ENCODE peak calls at places on chromosome 21, in nine cellular contexts. T is sigmoid colon, U is GM06990, S is GM12878, Z is mucosa of descending colon, O is IMR-90, G is OCI-LY7, A is ovary, E is bronchial epithelial cell. B is an unnamed sample.

GRCh38 chr21:41605934-41606285 is 98.0 kb upstream of the TMPRSS2 start:
- DNase-seq in Z (no peak), U (no peak), O (no peak), E (no peak), T (peak; percentile 37), G (no peak), S (no peak), A (no peak), B (no peak)

GRCh38 chr21:44517175-44517899 is 22.7 kb downstream of the KRTAP10-1 start:
- DNase-seq in S (peak; percentile 13), Z (no peak), O (peak; percentile 29), T (no peak), U (no peak), E (no peak), A (no peak), G (peak; percentile 61), B (peak; percentile 20)

GRCh38 chr21:36323032-36323431 is 3.0 kb downstream of the MORC3 start:
- DNase-seq in A (no peak), E (peak; percentile 57), G (no peak), T (no peak), S (no peak), U (no peak), Z (no peak), O (peak; percentile 20), B (no peak)

GRCh38 chr21:46517361-46517760 is 58.7 kb downstream of the DIP2A start:
- DNase-seq in O (no peak), A (no peak), G (no peak), Z (no peak), S (no peak), T (no peak), U (no peak), E (no peak), B (no peak)

GRCh38 chr21:14675774-14676530 is 129.8 kb upstream of the SAMSN1 start:
- DNase-seq in E (no peak), G (peak; percentile 90), A (no peak), T (no peak), S (peak; percentile 48), O (no peak), Z (peak; percentile 35), U (peak; percentile 61), B (no peak)

GRCh38 chr21:45983981-45984551 is 2.5 kb downstream of the COL6A1 start:
- DNase-seq in G (no peak), O (no peak), T (peak; percentile 92), A (peak; percentile 72), E (no peak), Z (peak; percentile 26), U (no peak), S (no peak), B (peak; percentile 77)

GRCh38 chr21:45818904-45819285 is 162.7 kb upstream of the COL6A1 start:
- DNase-seq in G (no peak), E (peak; percentile 17), O (peak; percentile 84), U (peak; percentile 49), S (peak; percentile 21), Z (no peak), A (no peak), T (peak; percentile 57), B (no peak)

GRCh38 chr21:43768868-43769167 is 7.3 kb downstream of the CSTB start:
- DNase-seq in E (no peak), S (no peak), Z (no peak), A (no peak), O (no peak), U (no peak), G (no peak), T (no peak), B (no peak)

GRCh38 chr21:44592446-44593365 is at the start of gene KRTAP10-6:
- DNase-seq in Z (no peak), E (no peak), O (no peak), U (no peak), A (no peak), T (no peak), G (no peak), S (no peak), B (no peak)

GRCh38 chr21:41016472-41016871 is 151.5 kb upstream of the BACE2 start:
- DNase-seq in S (no peak), E (no peak), U (no peak), G (no peak), T (no peak), O (no peak), Z (no peak), A (no peak), B (no peak)

GRCh38 chr21:45992311-45993209 is 11.0 kb downstream of the COL6A1 start:
- DNase-seq in S (no peak), T (peak; percentile 74), O (no peak), Z (peak; percentile 0), G (no peak), E (no peak), U (peak; percentile 3), A (peak; percentile 21), B (peak; percentile 77)

GRCh38 chr21:45365608-45366241 is 39.2 kb upstream of the COL18A1 start:
- DNase-seq in S (no peak), G (no peak), U (no peak), O (peak; percentile 68), E (no peak), T (no peak), Z (no peak), A (peak; percentile 45), B (peak; percentile 68)

GRCh38 chr21:38793060-38793459 is 12.7 kb upstream of the ETS2 start:
- DNase-seq in T (no peak), G (no peak), Z (peak; percentile 5), E (no peak), A (no peak), S (no peak), O (no peak), U (no peak), B (no peak)

GRCh38 chr21:42061866-42062542 is 9.1 kb upstream of the UMODL1 start:
- DNase-seq in O (no peak), T (no peak), Z (no peak), G (peak; percentile 93), U (no peak), A (no peak), S (no peak), E (no peak), B (no peak)

GRCh38 chr21:43771199-43771675 is 4.9 kb downstream of the CSTB start:
- DNase-seq in G (no peak), O (no peak), S (no peak), Z (no peak), T (no peak), A (no peak), U (no peak), E (peak; percentile 60), B (peak; percentile 68)

GRCh38 chr21:44845418-44846200 is 27.7 kb upstream of the SUMO3 start:
- DNase-seq in O (peak; percentile 24), U (peak; percentile 46), T (peak; percentile 79), Z (peak; percentile 77), E (no peak), G (peak; percentile 21), A (no peak), S (no peak), B (peak; percentile 67)

GRCh38 chr21:35256468-35256988 is 207.4 kb upstream of the RUNX1 start:
- DNase-seq in T (peak; percentile 84), O (peak; percentile 100), Z (peak; percentile 80), G (no peak), A (peak; percentile 79), U (no peak), E (peak; percentile 96), S (no peak), B (peak; percentile 86)

GRCh38 chr21:45448283-45448809 is 43.4 kb downstream of the COL18A1 start:
- DNase-seq in A (peak; percentile 9), T (no peak), S (no peak), U (no peak), G (no peak), Z (no peak), O (no peak), E (no peak), B (peak; percentile 30)

GRCh38 chr21:32624726-32625125 is 12.5 kb upstream of the CFAP298 start:
- DNase-seq in O (peak; percentile 6), A (no peak), S (no peak), Z (no peak), G (no peak), T (no peak), U (peak; percentile 33), E (peak; percentile 74), B (no peak)

GRCh38 chr21:28268685-28269084 is 724.0 kb downstream of the LTN1 start:
- DNase-seq in S (no peak), G (no peak), O (no peak), Z (no peak), E (no peak), A (no peak), U (no peak), T (no peak), B (no peak)
- H3K36me3 ChIP-seq in S (no peaks in the 10 kb centered on the region), G (no peaks in the 10 kb centered on the region), O (no peaks in the 10 kb centered on the region), Z (no peaks in the 10 kb centered on the region), E (no peaks in the 10 kb centered on the region), A (no peaks in the 10 kb centered on the region), U (no peaks in the 10 kb centered on the region), T (no peaks in the 10 kb centered on the region), B (no peaks in the 10 kb centered on the region)

DNA sequence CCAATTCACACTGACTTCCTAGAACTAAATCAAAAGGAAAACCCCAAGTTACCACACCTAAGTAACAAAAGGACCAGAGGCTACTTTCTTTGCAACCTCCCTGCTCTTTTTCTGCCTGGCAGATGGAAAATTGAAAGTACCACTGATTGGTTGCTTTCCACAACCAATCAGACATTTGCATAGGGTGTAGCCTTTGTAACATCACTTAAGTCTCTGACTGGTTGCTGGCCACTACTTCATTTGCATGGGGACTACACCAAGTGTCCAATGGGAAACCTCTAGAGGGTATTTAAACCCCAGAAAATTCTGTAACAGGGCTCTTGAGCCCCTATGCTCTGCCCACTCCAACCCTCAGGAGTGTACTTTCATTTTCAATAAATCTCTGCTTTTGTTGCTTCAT is 365.0 kb downstream of the LTN1 start:
- DNase-seq in Z (no peak), O (no peak), T (no peak), U (no peak), E (no peak), A (no peak), G (no peak), S (no peak), B (no peak)
- TF ChIP-seq CTCF in Z (no peak), O (no peak), T (no peak), U (no peak), E (no peak), A (no peak), G (no peak), S (no peak), B (no peak)

GRCh38 chr21:37393030-37393429 is 26.5 kb downstream of the DYRK1A start:
- DNase-seq in A (no peak), T (no peak), G (no peak), Z (no peak), U (no peak), S (no peak), E (no peak), O (no peak), B (no peak)
- H3K36me3 ChIP-seq in A (no peaks in the 10 kb centered on the region), T (no peaks in the 10 kb centered on the region), G (peaks cover 50% of the 10 kb centered on the region), Z (no peaks in the 10 kb centered on the region), U (no peaks in the 10 kb centered on the region), S (peaks cover 4% of the 10 kb centered on the region), E (no peaks in the 10 kb centered on the region), O (no peaks in the 10 kb centered on the region), B (no peaks in the 10 kb centered on the region)

DNA sequence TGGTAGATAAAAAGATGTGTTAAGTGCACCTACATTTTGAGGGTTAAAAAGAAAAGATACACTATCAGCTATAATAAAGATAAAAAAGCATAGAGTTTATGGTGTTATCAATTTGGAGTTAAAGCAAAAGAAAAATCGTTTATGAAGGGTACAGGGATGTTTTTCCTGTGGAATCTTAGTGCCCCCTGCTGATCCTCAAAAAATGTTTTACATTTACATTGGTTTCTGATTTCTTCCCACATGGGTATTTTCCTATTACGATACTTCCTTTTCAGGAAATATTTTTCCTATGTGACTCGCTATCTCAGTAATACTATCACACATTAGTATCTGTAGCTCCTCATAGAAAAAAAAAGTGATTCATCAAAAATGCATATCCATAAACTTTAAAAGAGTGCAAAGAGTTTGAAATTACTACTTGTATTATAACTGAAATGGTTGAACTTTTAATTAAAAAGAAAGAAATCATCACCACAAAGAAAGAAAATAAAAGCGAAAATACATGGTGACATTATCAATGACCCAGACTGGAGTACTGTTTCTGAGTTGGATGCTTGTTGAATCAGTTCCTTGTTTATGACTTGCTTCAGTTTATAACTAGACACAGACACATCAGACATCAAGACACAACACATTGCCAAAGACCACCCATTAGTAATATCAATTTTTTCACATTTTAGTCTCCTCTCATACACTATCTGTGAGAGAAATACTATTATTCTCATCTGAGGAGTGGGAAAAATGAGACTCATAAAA is 293.2 kb downstream of the MRPL39 start:
- DNase-seq in Z (no peak), U (no peak), G (no peak), S (no peak), O (peak; percentile 67), T (no peak), A (no peak), E (no peak), B (no peak)
- TF ChIP-seq CTCF in Z (no peak), U (peak; percentile 25), G (peak; percentile 33), S (peak; percentile 46), O (peak; percentile 68), T (no peak), A (no peak), E (no peak), B (no peak)

B was measured in left lung.